ENCODE peak calls at places on chromosomes 16 and 17, in seven cellular contexts. L is kidney, Q is cardiac fibroblast, E is AG09309, I is retinal pigment epithelial cell, O is tibial nerve, M is neural crest cell. J is an unnamed sample.

GRCh38 chr16:29745126-29745852 is 501 bp downstream of the C16orf54 start:
- DNase-seq in L (peak), Q (no peak), E (no peak), I (no peak), O (no peak), M (no peak), J (no peak)

GRCh38 chr17:34892864-34893263 is 68.4 kb downstream of the CCT6B start:
- DNase-seq in L (no peak), Q (no peak), E (no peak), I (no peak), O (no peak), M (peak), J (no peak)

GRCh38 chr16:31767267-31767666 is 106.3 kb upstream of the ZNF267 start:
- DNase-seq in L (no peak), Q (no peak), E (no peak), I (no peak), O (no peak), M (no peak), J (no peak)

GRCh38 chr16:51151951-51152663 is 1.0 kb upstream of the SALL1 start:
- DNase-seq in L (peak), Q (peak), E (peak), I (no peak), O (no peak), M (peak), J (peak)

GRCh38 chr16:68995011-68995504 is 110.4 kb upstream of the HAS3 start:
- DNase-seq in L (no peak), Q (peak), E (peak), I (no peak), O (no peak), M (no peak), J (no peak)

GRCh38 chr16:31386157-31386984 is 6.8 kb upstream of the ITGAD start:
- DNase-seq in L (no peak), Q (peak), E (peak), I (no peak), O (no peak), M (no peak), J (no peak)

GRCh38 chr17:39123627-39124026 is 27.8 kb downstream of the PLXDC1 start:
- DNase-seq in L (no peak), Q (no peak), E (no peak), I (no peak), O (no peak), M (no peak), J (peak)

GRCh38 chr17:79573196-79573929 is 37.5 kb downstream of the RBFOX3 start:
- DNase-seq in L (peak), Q (no peak), E (no peak), I (no peak), O (no peak), M (no peak), J (no peak)

GRCh38 chr16:1264257-1265089 is 8.6 kb downstream of the TPSD1 start:
- DNase-seq in L (no peak), Q (no peak), E (no peak), I (no peak), O (no peak), M (no peak), J (no peak)

GRCh38 chr16:10297341-10298006 is 88.4 kb upstream of the ATF7IP2 start:
- DNase-seq in L (no peak), Q (no peak), E (no peak), I (no peak), O (no peak), M (no peak), J (no peak)

GRCh38 chr17:69503711-69504110 is 89.2 kb downstream of the MAP2K6 start:
- DNase-seq in L (no peak), Q (no peak), E (no peak), I (no peak), O (no peak), M (no peak), J (no peak)

GRCh38 chr17:78716814-78717393 is 65.2 kb downstream of the CYTH1 start:
- DNase-seq in L (peak), Q (peak), E (no peak), I (no peak), O (peak), M (peak), J (peak)

GRCh38 chr17:42779942-42780815 is at the start of gene WNK4:
- DNase-seq in L (peak), Q (peak), E (no peak), I (no peak), O (no peak), M (peak), J (no peak)

GRCh38 chr17:80421381-80422090 is 6.6 kb downstream of the ENDOV start:
- DNase-seq in L (peak), Q (no peak), E (no peak), I (no peak), O (no peak), M (no peak), J (no peak)

GRCh38 chr17:79620207-79621038 is 9.6 kb upstream of the RBFOX3 start:
- DNase-seq in L (peak), Q (no peak), E (no peak), I (no peak), O (no peak), M (no peak), J (no peak)

GRCh38 chr16:626787-627457 is 3.9 kb upstream of the WFIKKN1 start:
- DNase-seq in L (no peak), Q (peak), E (peak), I (peak), O (no peak), M (no peak), J (no peak)

GRCh38 chr16:82042841-82043240 is 7.8 kb downstream of the HSD17B2 start:
- DNase-seq in L (no peak), Q (no peak), E (no peak), I (no peak), O (no peak), M (no peak), J (no peak)

GRCh38 chr16:8678068-8678927 is 3.9 kb downstream of the ABAT start:
- DNase-seq in L (no peak), Q (peak), E (peak), I (peak), O (no peak), M (no peak), J (no peak)

GRCh38 chr17:13460646-13461045 is 141.1 kb downstream of the HS3ST3A1 start:
- DNase-seq in L (no peak), Q (peak), E (no peak), I (no peak), O (no peak), M (no peak), J (no peak)

GRCh38 chr16:13793788-13794461 is 126.0 kb upstream of the ERCC4 start:
- DNase-seq in L (no peak), Q (no peak), E (no peak), I (no peak), O (no peak), M (no peak), J (peak)

GRCh38 chr16:85750021-85750826 is 672 bp downstream of the C16orf74 start:
- DNase-seq in L (peak), Q (peak), E (no peak), I (no peak), O (no peak), M (peak), J (peak)

GRCh38 chr17:286571-286970 is 66.0 kb downstream of the RPH3AL start:
- DNase-seq in L (peak), Q (no peak), E (no peak), I (no peak), O (peak), M (no peak), J (no peak)

GRCh38 chr16:70678898-70679652 is 6.8 kb downstream of the MTSS2 start:
- DNase-seq in L (peak), Q (no peak), E (no peak), I (no peak), O (no peak), M (no peak), J (no peak)

GRCh38 chr16:77744136-77744535 is 21.8 kb downstream of the NUDT7 start:
- DNase-seq in L (no peak), Q (no peak), E (no peak), I (no peak), O (no peak), M (no peak), J (no peak)

GRCh38 chr16:81106826-81107503 is 10.8 kb upstream of the GCSH start:
- DNase-seq in L (peak), Q (no peak), E (no peak), I (no peak), O (no peak), M (no peak), J (no peak)

GRCh38 chr17:44820631-44821196 is 9.4 kb downstream of the GJC1 start:
- DNase-seq in L (no peak), Q (peak), E (peak), I (peak), O (no peak), M (no peak), J (no peak)

GRCh38 chr16:89036776-89037175 is 56.9 kb upstream of the ACSF3 start:
- DNase-seq in L (peak), Q (no peak), E (no peak), I (no peak), O (no peak), M (no peak), J (no peak)

GRCh38 chr16:77610496-77610895 is 111.8 kb upstream of the NUDT7 start:
- DNase-seq in L (no peak), Q (no peak), E (no peak), I (no peak), O (no peak), M (no peak), J (no peak)

GRCh38 chr16:29644973-29645698 is 17.9 kb upstream of the SPN start:
- DNase-seq in L (no peak), Q (no peak), E (no peak), I (no peak), O (no peak), M (no peak), J (no peak)

GRCh38 chr17:3773511-3773910 is 27.5 kb downstream of the ITGAE start:
- DNase-seq in L (peak), Q (peak), E (no peak), I (no peak), O (no peak), M (no peak), J (no peak)

GRCh38 chr17:58281511-58282011 is 826 bp upstream of the MPO start:
- DNase-seq in L (no peak), Q (no peak), E (no peak), I (no peak), O (no peak), M (no peak), J (no peak)

GRCh38 chr17:44672479-44673093 is 16.3 kb downstream of the MEIOC start:
- DNase-seq in L (no peak), Q (peak), E (no peak), I (no peak), O (no peak), M (no peak), J (no peak)

GRCh38 chr16:68993885-68994284 is 111.6 kb upstream of the HAS3 start:
- DNase-seq in L (no peak), Q (peak), E (peak), I (peak), O (no peak), M (no peak), J (no peak)

GRCh38 chr17:77746901-77747620 is 211.4 kb upstream of the TNRC6C start:
- DNase-seq in L (no peak), Q (no peak), E (no peak), I (no peak), O (no peak), M (no peak), J (no peak)

GRCh38 chr16:86809458-86809955 is 231.2 kb downstream of the FOXL1 start:
- DNase-seq in L (no peak), Q (peak), E (peak), I (peak), O (no peak), M (no peak), J (no peak)
- TF ChIP-seq CTCF in L (no peak), Q (peak), E (peak), I (peak), O (no peak), M (no peak), J (no peak)

DNA sequence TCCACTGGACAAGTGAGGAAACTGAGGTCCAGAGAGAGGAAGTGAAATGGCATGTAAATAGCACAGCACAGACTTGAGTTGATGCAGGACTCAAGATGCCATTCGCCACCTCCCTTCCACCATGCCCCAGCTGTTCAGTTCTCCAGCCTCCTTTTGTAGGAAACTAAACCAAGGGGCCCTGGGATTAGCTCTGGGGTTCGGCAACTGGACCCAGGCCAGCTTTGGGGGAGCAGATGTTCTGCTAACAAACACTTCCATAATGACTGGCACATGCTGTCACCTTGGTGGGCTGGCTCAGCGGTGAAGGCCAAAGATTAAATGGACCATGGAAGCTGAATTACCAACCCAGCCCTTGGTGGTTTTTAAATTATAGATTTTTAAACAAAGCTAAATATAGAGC is 77.0 kb downstream of the IRX6 start:
- DNase-seq in L (no peak), Q (no peak), E (no peak), I (no peak), O (no peak), M (no peak), J (no peak)
- TF ChIP-seq CTCF in L (no peak), Q (no peak), E (no peak), I (no peak), O (no peak), M (no peak), J (no peak)

GRCh38 chr16:87635541-87636049 is 33.3 kb downstream of the JPH3 start:
- DNase-seq in L (peak), Q (peak), E (no peak), I (no peak), O (no peak), M (peak), J (peak)
- TF ChIP-seq CTCF in L (peak), Q (peak), E (peak), I (peak), O (peak), M (peak), J (peak)

GRCh38 chr17:66776999-66777688 is 57.8 kb upstream of the CACNG5 start:
- DNase-seq in L (no peak), Q (no peak), E (no peak), I (no peak), O (no peak), M (no peak), J (no peak)
- TF ChIP-seq CTCF in L (no peak), Q (no peak), E (no peak), I (no peak), O (no peak), M (no peak), J (no peak)

GRCh38 chr16:67278773-67279295 is 498 bp upstream of the PLEKHG4 start:
- DNase-seq in L (peak), Q (no peak), E (no peak), I (no peak), O (no peak), M (no peak), J (no peak)
- TF ChIP-seq CTCF in L (no peak), Q (peak), E (peak), I (peak), O (no peak), M (no peak), J (no peak)

GRCh38 chr16:65679785-65680184 is 557.9 kb upstream of the CDH11 start:
- DNase-seq in L (no peak), Q (no peak), E (no peak), I (no peak), O (no peak), M (no peak), J (no peak)

GRCh38 chr16:65681406-65681805 is 559.5 kb upstream of the CDH11 start:
- DNase-seq in L (no peak), Q (peak), E (no peak), I (no peak), O (no peak), M (no peak), J (no peak)

GRCh38 chr16:65689726-65690125 is 567.9 kb upstream of the CDH11 start:
- DNase-seq in L (no peak), Q (no peak), E (no peak), I (no peak), O (no peak), M (no peak), J (no peak)

GRCh38 chr16:65684230-65684629 is 562.4 kb upstream of the CDH11 start:
- DNase-seq in L (no peak), Q (no peak), E (no peak), I (no peak), O (no peak), M (no peak), J (no peak)
- TF ChIP-seq CTCF in L (no peak), Q (peak), E (peak), I (no peak), O (no peak), M (peak), J (no peak)

DNA sequence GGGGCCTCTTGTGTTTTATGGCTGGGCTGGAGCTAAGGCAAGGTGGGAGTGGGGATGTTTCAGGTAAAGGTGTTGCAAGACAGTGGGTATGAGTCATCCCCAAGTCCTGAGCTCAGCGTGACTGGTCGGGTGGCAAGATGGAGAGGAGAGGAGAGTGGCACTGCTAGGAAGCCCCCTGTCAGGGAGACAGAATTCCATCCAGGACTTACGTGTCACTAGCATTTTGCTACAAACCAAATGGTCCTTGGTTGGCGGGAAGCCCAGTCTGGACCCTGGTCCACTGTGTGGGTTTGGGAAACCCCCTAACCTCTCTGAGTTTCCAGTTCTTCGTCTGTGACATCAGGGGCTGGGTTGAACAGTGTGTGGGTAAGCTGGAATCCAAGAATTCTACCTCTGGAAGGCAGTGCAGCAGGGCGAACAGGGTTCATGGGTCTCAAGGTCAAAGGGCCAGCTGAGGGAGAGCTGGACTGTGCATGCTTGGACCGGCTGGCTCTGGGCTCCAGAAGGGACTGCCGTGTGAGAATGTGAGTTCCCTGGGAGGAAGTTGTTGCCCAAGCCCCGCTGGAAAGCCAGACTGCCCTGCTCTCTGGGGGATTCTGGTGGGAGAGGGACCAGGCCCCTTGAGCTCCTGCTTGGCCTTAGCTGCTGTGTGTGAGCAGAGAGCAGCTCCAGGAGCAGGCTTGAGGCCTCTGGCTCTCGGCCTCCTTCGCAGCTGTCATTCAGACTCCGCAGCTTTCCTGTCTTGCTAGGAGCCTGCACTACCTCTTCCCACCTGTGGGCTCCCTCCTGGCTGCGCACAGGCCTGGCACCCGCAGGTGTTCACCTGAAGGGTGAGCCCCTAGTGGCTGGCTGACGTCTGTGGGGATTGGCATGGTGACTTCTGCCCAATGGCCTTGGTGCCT is 84.5 kb downstream of the NT5M start:
- DNase-seq in L (peak), Q (no peak), E (no peak), I (no peak), O (no peak), M (no peak), J (no peak)
- TF ChIP-seq CTCF in L (peak), Q (peak), E (peak), I (peak), O (peak), M (peak), J (no peak)

GRCh38 chr16:86985656-86986030 is 331.5 kb downstream of the C16orf95 start:
- DNase-seq in L (peak), Q (no peak), E (no peak), I (no peak), O (no peak), M (no peak), J (no peak)

GRCh38 chr16:86986809-86987487 is 330.2 kb downstream of the C16orf95 start:
- DNase-seq in L (peak), Q (no peak), E (no peak), I (no peak), O (no peak), M (no peak), J (no peak)

GRCh38 chr16:86984286-86984685 is 332.9 kb downstream of the C16orf95 start:
- DNase-seq in L (peak), Q (no peak), E (no peak), I (no peak), O (no peak), M (no peak), J (no peak)

GRCh38 chr16:86984975-86985655 is 332.1 kb downstream of the C16orf95 start:
- DNase-seq in L (peak), Q (no peak), E (no peak), I (peak), O (no peak), M (no peak), J (peak)

GRCh38 chr16:86986136-86986535 is 331.1 kb downstream of the C16orf95 start:
- DNase-seq in L (peak), Q (no peak), E (no peak), I (no peak), O (no peak), M (no peak), J (no peak)
- TF ChIP-seq CTCF in L (no peak), Q (peak), E (no peak), I (peak), O (no peak), M (peak), J (no peak)

J was measured in heart right ventricle.